ENCODE peak calls at places on chromosomes 7 and 10, in eight cellular contexts. D is activated CD8-positive, alpha-beta memory T cell treated with anti-CD3 and anti-CD28 coated beads for 24 hours; G is Right ventricle myocardium superior; R is neuronal stem cell; L is vagina; Z is NCI-H1092; J is effector memory CD8-positive, alpha-beta T cell; U is Ammon's horn. N is an unnamed sample.
A peak's percentile ranks its signal among the peaks of the same experiment; 100 is the strongest.

GRCh38 chr10:963186-963585 is 25.0 kb upstream of the GTPBP4 start:
- DNase-seq in D (no peak), G (no peak), R (no peak), L (no peak), Z (no peak), J (no peak), U (no peak), N (no peak)

GRCh38 chr10:93261961-93262610 is 188.4 kb downstream of the CYP26A1 start:
- DNase-seq in D (no peak), G (no peak), R (no peak), L (no peak), Z (no peak), J (no peak), U (no peak), N (peak; percentile 38)

GRCh38 chr7:93194368-93194767 is 31.9 kb downstream of the HEPACAM2 start:
- DNase-seq in D (no peak), G (no peak), R (no peak), L (no peak), Z (no peak), J (no peak), U (no peak), N (peak; percentile 14)

GRCh38 chr7:143027032-143027431 is at the start of gene OR9A2:
- DNase-seq in D (no peak), G (no peak), R (no peak), L (no peak), Z (no peak), J (no peak), U (no peak), N (no peak)

GRCh38 chr7:137402535-137403258 is 59.2 kb upstream of the PTN start:
- DNase-seq in D (no peak), G (no peak), R (peak; percentile 41), L (no peak), Z (no peak), J (no peak), U (peak; percentile 37), N (no peak)

GRCh38 chr10:43775379-43775778 is 126.7 kb upstream of the ZNF32 start:
- DNase-seq in D (no peak), G (no peak), R (no peak), L (no peak), Z (no peak), J (no peak), U (no peak), N (no peak)

GRCh38 chr7:80918909-80919721 is at the start of gene SEMA3C:
- DNase-seq in D (peak; percentile 56), G (peak; percentile 95), R (peak; percentile 90), L (no peak), Z (peak; percentile 75), J (no peak), U (peak; percentile 87), N (peak; percentile 98)

GRCh38 chr7:44471850-44472249 is 18.6 kb downstream of the NUDCD3 start:
- DNase-seq in D (no peak), G (no peak), R (no peak), L (no peak), Z (no peak), J (no peak), U (peak; percentile 43), N (no peak)

GRCh38 chr7:99083733-99084132 is 60.2 kb downstream of the SMURF1 start:
- DNase-seq in D (no peak), G (no peak), R (no peak), L (no peak), Z (no peak), J (no peak), U (no peak), N (no peak)

GRCh38 chr10:77392851-77393250 is 244.8 kb downstream of the KCNMA1 start:
- DNase-seq in D (no peak), G (no peak), R (no peak), L (no peak), Z (peak; percentile 20), J (no peak), U (no peak), N (peak; percentile 88)

GRCh38 chr7:55104123-55104522 is 85.3 kb downstream of the EGFR start:
- DNase-seq in D (no peak), G (no peak), R (no peak), L (no peak), Z (no peak), J (no peak), U (no peak), N (no peak)

GRCh38 chr7:15007507-15007906 is 105.0 kb upstream of the DGKB start:
- DNase-seq in D (no peak), G (no peak), R (no peak), L (no peak), Z (no peak), J (no peak), U (no peak), N (peak; percentile 13)

GRCh38 chr10:3902809-3903410 is 117.9 kb upstream of the KLF6 start:
- DNase-seq in D (no peak), G (no peak), R (no peak), L (no peak), Z (no peak), J (no peak), U (no peak), N (peak; percentile 31)

GRCh38 chr7:127887096-127887495 is 144.1 kb downstream of the LRRC4 start:
- DNase-seq in D (no peak), G (no peak), R (no peak), L (no peak), Z (no peak), J (no peak), U (no peak), N (no peak)

GRCh38 chr7:82204694-82205093 is 238.9 kb downstream of the CACNA2D1 start:
- DNase-seq in D (no peak), G (peak; percentile 41), R (no peak), L (no peak), Z (no peak), J (no peak), U (no peak), N (no peak)

GRCh38 chr10:10780746-10781145 is 236.9 kb upstream of the CELF2 start:
- DNase-seq in D (no peak), G (no peak), R (no peak), L (no peak), Z (no peak), J (no peak), U (no peak), N (no peak)

GRCh38 chr7:101154693-101155102 is 422 bp downstream of the AP1S1 start:
- DNase-seq in D (no peak), G (no peak), R (no peak), L (no peak), Z (no peak), J (no peak), U (no peak), N (no peak)

GRCh38 chr7:100407285-100408180 is 21.0 kb downstream of the ZCWPW1 start:
- DNase-seq in D (peak; percentile 68), G (no peak), R (peak; percentile 56), L (no peak), Z (peak; percentile 23), J (peak; percentile 56), U (peak; percentile 65), N (peak; percentile 84)

GRCh38 chr7:68107968-68108367 is 1111.3 kb downstream of the TYW1 start:
- DNase-seq in D (no peak), G (no peak), R (no peak), L (no peak), Z (no peak), J (no peak), U (no peak), N (peak; percentile 2)

GRCh38 chr7:106050002-106050742 is 61.9 kb downstream of the SYPL1 start:
- DNase-seq in D (no peak), G (no peak), R (no peak), L (no peak), Z (no peak), J (no peak), U (no peak), N (no peak)

GRCh38 chr10:46073564-46073963 is 27.5 kb upstream of the MSMB start:
- DNase-seq in D (no peak), G (no peak), R (no peak), L (no peak), Z (no peak), J (no peak), U (no peak), N (no peak)

GRCh38 chr10:36181421-36181820 is 539.3 kb upstream of the FZD8 start:
- DNase-seq in D (no peak), G (no peak), R (no peak), L (no peak), Z (no peak), J (no peak), U (no peak), N (no peak)

GRCh38 chr10:47257396-47258120 is 42.4 kb upstream of the GDF10 start:
- DNase-seq in D (peak; percentile 56), G (no peak), R (no peak), L (no peak), Z (no peak), J (no peak), U (no peak), N (peak; percentile 76)

GRCh38 chr10:114902151-114902550 is 35.8 kb upstream of the TRUB1 start:
- DNase-seq in D (no peak), G (no peak), R (no peak), L (no peak), Z (no peak), J (no peak), U (no peak), N (no peak)

GRCh38 chr10:97757471-97757870 is 14.3 kb downstream of the SFRP5 start:
- DNase-seq in D (no peak), G (no peak), R (no peak), L (no peak), Z (no peak), J (no peak), U (no peak), N (no peak)

GRCh38 chr7:99184468-99185225 is 23.3 kb downstream of the KPNA7 start:
- DNase-seq in D (no peak), G (no peak), R (no peak), L (no peak), Z (no peak), J (no peak), U (no peak), N (no peak)

GRCh38 chr7:123580406-123581161 is 21.0 kb upstream of the ASB15 start:
- DNase-seq in D (no peak), G (no peak), R (peak; percentile 29), L (no peak), Z (peak; percentile 49), J (no peak), U (peak; percentile 47), N (peak; percentile 66)

GRCh38 chr10:986881-987634 is 1.2 kb upstream of the GTPBP4 start:
- DNase-seq in D (no peak), G (no peak), R (no peak), L (no peak), Z (no peak), J (no peak), U (no peak), N (no peak)

GRCh38 chr10:27742195-27742925 is 3.3 kb downstream of the MKX start:
- DNase-seq in D (peak; percentile 91), G (peak; percentile 87), R (no peak), L (no peak), Z (peak; percentile 39), J (peak; percentile 66), U (peak; percentile 47), N (peak; percentile 87)

GRCh38 chr7:94375167-94375566 is 19.5 kb upstream of the COL1A2 start:
- DNase-seq in D (no peak), G (peak; percentile 43), R (no peak), L (no peak), Z (no peak), J (no peak), U (no peak), N (peak; percentile 98)

GRCh38 chr7:69624431-69624830 is 26.2 kb downstream of the AUTS2 start:
- DNase-seq in D (no peak), G (no peak), R (no peak), L (no peak), Z (peak; percentile 14), J (no peak), U (no peak), N (no peak)

GRCh38 chr10:11505636-11506035 is 105.8 kb downstream of the USP6NL start:
- DNase-seq in D (no peak), G (no peak), R (peak; percentile 60), L (no peak), Z (no peak), J (no peak), U (peak; percentile 63), N (no peak)